ENCODE peak calls at places on chromosomes 12 and 14, in nine cellular contexts. Q is esophagus squamous epithelium, H is right lobe of liver, Z is IMR-90, L is upper lobe of left lung, M is K562, C is HCT116, I is prostate gland, E is gastrocnemius medialis. O is an unnamed sample. For H3K4me1, the result is how much of the 10 kb centered on the place peaks cover.

GRCh38 chr12:53624956-53625355 is 1.2 kb downstream of the ATF7 start:
- DNase-seq in Q (no peak), H (no peak), Z (no peak), L (no peak), M (peak), C (no peak), I (no peak), E (no peak), O (no peak)

GRCh38 chr12:10540776-10541205 is 35.1 kb downstream of the EIF2S3B start:
- DNase-seq in Q (no peak), H (no peak), Z (no peak), L (no peak), M (no peak), C (no peak), I (no peak), E (no peak), O (no peak)

GRCh38 chr14:25049559-25050493 is at the start of gene STXBP6:
- DNase-seq in Q (no peak), H (peak), Z (peak), L (peak), M (peak), C (no peak), I (peak), E (peak), O (peak)

GRCh38 chr14:103562135-103562384 is 397 bp downstream of the BAG5 start:
- DNase-seq in Q (no peak), H (no peak), Z (no peak), L (no peak), M (no peak), C (no peak), I (no peak), E (peak), O (no peak)

GRCh38 chr12:46965880-46966279 is 113.5 kb upstream of the PCED1B start:
- DNase-seq in Q (no peak), H (no peak), Z (no peak), L (no peak), M (no peak), C (no peak), I (no peak), E (peak), O (no peak)

GRCh38 chr12:94666158-94666557 is 15.8 kb upstream of the TMCC3 start:
- DNase-seq in Q (no peak), H (no peak), Z (no peak), L (no peak), M (no peak), C (no peak), I (no peak), E (no peak), O (no peak)

GRCh38 chr12:124005736-124006581 is 32.9 kb downstream of the ZNF664 start:
- DNase-seq in Q (no peak), H (no peak), Z (no peak), L (no peak), M (no peak), C (no peak), I (no peak), E (no peak), O (no peak)

GRCh38 chr12:83893101-83893500 is 1019.5 kb downstream of the SLC6A15 start:
- DNase-seq in Q (no peak), H (no peak), Z (no peak), L (no peak), M (no peak), C (no peak), I (no peak), E (no peak), O (no peak)

GRCh38 chr14:68168460-68169109 is 349.0 kb downstream of the RAD51B start:
- DNase-seq in Q (no peak), H (no peak), Z (no peak), L (no peak), M (no peak), C (no peak), I (no peak), E (no peak), O (no peak)

GRCh38 chr14:75298187-75298985 is 19.8 kb downstream of the FOS start:
- DNase-seq in Q (no peak), H (peak), Z (no peak), L (peak), M (no peak), C (no peak), I (no peak), E (peak), O (peak)

GRCh38 chr14:68792022-68792829 is 641 bp downstream of the ZFP36L1 start:
- DNase-seq in Q (no peak), H (peak), Z (no peak), L (peak), M (peak), C (no peak), I (no peak), E (no peak), O (peak)

GRCh38 chr12:21941522-21942376 is 523 bp upstream of the ABCC9 start:
- DNase-seq in Q (no peak), H (peak), Z (peak), L (peak), M (peak), C (no peak), I (no peak), E (peak), O (peak)

GRCh38 chr12:42422785-42423184 is 96.8 kb downstream of the PPHLN1 start:
- DNase-seq in Q (no peak), H (no peak), Z (no peak), L (no peak), M (no peak), C (no peak), I (no peak), E (no peak), O (no peak)

GRCh38 chr12:57149309-57149900 is 2.0 kb upstream of the LRP1-AS start:
- DNase-seq in Q (no peak), H (peak), Z (peak), L (no peak), M (no peak), C (no peak), I (no peak), E (peak), O (peak)

GRCh38 chr14:67668559-67668958 is 5.9 kb downstream of the VTI1B start:
- DNase-seq in Q (no peak), H (no peak), Z (no peak), L (no peak), M (no peak), C (no peak), I (no peak), E (no peak), O (no peak)

GRCh38 chr12:6303046-6303445 is 7.4 kb upstream of the PLEKHG6 start:
- DNase-seq in Q (no peak), H (no peak), Z (no peak), L (no peak), M (no peak), C (no peak), I (no peak), E (no peak), O (no peak)

GRCh38 chr14:39184628-39185255 is 9.7 kb downstream of the PNN start:
- DNase-seq in Q (no peak), H (no peak), Z (no peak), L (no peak), M (no peak), C (no peak), I (no peak), E (no peak), O (no peak)

GRCh38 chr12:124519741-124520140 is 47.7 kb downstream of the NCOR2 start:
- DNase-seq in Q (no peak), H (no peak), Z (no peak), L (no peak), M (no peak), C (no peak), I (no peak), E (no peak), O (no peak)

GRCh38 chr14:100747021-100747586 is 20.4 kb downstream of the DLK1 start:
- DNase-seq in Q (no peak), H (peak), Z (peak), L (no peak), M (no peak), C (peak), I (no peak), E (no peak), O (peak)

GRCh38 chr12:278046-278445 is 15.4 kb upstream of the SLC6A13 start:
- DNase-seq in Q (no peak), H (no peak), Z (no peak), L (no peak), M (no peak), C (no peak), I (no peak), E (no peak), O (no peak)

GRCh38 chr14:73180385-73180805 is 44.1 kb downstream of the PSEN1 start:
- DNase-seq in Q (no peak), H (no peak), Z (peak), L (no peak), M (no peak), C (no peak), I (no peak), E (no peak), O (no peak)

GRCh38 chr14:100858838-100859220 is 32.9 kb downstream of the MEG3 start:
- DNase-seq in Q (no peak), H (peak), Z (no peak), L (no peak), M (no peak), C (no peak), I (no peak), E (no peak), O (no peak)

GRCh38 chr14:39307815-39308214 is 74.1 kb downstream of the MIA2 start:
- DNase-seq in Q (no peak), H (no peak), Z (no peak), L (no peak), M (no peak), C (no peak), I (no peak), E (no peak), O (no peak)

GRCh38 chr12:107369679-107370078 is 276.3 kb upstream of the CRY1 start:
- DNase-seq in Q (no peak), H (no peak), Z (no peak), L (no peak), M (no peak), C (no peak), I (no peak), E (no peak), O (no peak)

GRCh38 chr14:72682188-72682587 is 211.7 kb downstream of the DPF3 start:
- DNase-seq in Q (no peak), H (no peak), Z (peak), L (no peak), M (no peak), C (no peak), I (no peak), E (no peak), O (no peak)

GRCh38 chr14:60922050-60922449 is 58.8 kb downstream of the TRMT5 start:
- DNase-seq in Q (no peak), H (no peak), Z (peak), L (no peak), M (no peak), C (no peak), I (no peak), E (no peak), O (no peak)

GRCh38 chr12:124152733-124153132 is 142.2 kb upstream of the RFLNA start:
- DNase-seq in Q (no peak), H (no peak), Z (no peak), L (no peak), M (no peak), C (no peak), I (no peak), E (no peak), O (no peak)

GRCh38 chr12:132560831-132561783 is 49.3 kb downstream of the LRCOL1 start:
- DNase-seq in Q (no peak), H (no peak), Z (peak), L (peak), M (peak), C (peak), I (peak), E (no peak), O (no peak)

GRCh38 chr12:4518106-4518728 is 20.5 kb upstream of the RAD51AP1 start:
- DNase-seq in Q (no peak), H (no peak), Z (peak), L (no peak), M (no peak), C (peak), I (no peak), E (no peak), O (no peak)

GRCh38 chr14:38042356-38042755 is 165.3 kb upstream of the SSTR1 start:
- DNase-seq in Q (no peak), H (no peak), Z (peak), L (no peak), M (no peak), C (peak), I (no peak), E (no peak), O (no peak)

GRCh38 chr14:53003776-53004175 is 52.9 kb upstream of the FERMT2 start:
- DNase-seq in Q (no peak), H (no peak), Z (no peak), L (no peak), M (no peak), C (no peak), I (no peak), E (no peak), O (no peak)

GRCh38 chr12:79452906-79453305 is 237.9 kb downstream of the PAWR start:
- DNase-seq in Q (no peak), H (no peak), Z (no peak), L (no peak), M (no peak), C (no peak), I (no peak), E (no peak), O (peak)

GRCh38 chr14:92954933-92955332 is 32.0 kb downstream of the CHGA start:
- DNase-seq in Q (no peak), H (no peak), Z (no peak), L (no peak), M (no peak), C (no peak), I (no peak), E (no peak), O (no peak)

DNA sequence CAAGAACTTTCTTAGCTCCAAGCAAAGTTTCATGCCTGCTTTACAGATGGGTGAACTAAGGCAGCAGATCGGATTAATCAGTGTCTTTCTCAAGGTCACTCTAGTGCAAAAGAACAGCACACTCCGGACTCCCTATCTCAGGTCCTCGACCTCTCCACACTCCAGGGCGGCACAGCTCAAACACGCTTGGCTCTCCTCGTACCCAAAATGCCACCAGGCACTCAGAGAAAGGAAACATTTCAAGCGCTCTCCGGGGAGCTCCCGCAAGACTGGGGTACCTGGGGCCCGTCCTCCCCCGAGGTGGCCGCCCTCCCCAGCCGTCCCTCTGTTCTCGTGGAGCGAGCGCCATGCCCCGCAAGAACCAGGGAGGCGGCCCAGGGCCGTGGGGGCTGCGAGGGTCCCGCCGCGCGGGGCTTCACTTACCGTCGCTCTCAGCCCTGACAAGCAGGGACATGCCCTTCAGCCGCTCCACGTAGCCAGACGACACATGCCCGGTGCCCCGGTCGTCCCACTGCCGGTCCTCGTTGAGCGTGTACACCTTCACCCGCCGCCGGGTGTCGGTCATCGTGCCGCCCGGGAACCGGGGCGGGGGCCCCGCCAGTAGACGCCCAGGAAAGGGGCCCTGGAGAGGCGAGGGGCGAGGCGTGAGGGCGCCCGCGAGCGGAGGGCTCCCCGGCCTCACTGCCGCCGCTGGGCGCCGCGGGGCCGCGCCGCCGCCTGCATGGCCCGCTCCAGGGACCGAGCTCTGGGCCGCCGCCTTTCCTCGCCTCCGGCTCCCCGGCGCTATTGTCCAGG is 830 bp downstream of the PPP4R3A start:
- DNase-seq in Q (no peak), H (peak), Z (no peak), L (no peak), M (peak), C (no peak), I (peak), E (peak), O (no peak)
- TF ChIP-seq POLR2A in Q (no peak), H (peak), Z (no peak), L (no peak), M (no peak), C (no peak), I (no peak), E (no peak), O (no peak)

DNA sequence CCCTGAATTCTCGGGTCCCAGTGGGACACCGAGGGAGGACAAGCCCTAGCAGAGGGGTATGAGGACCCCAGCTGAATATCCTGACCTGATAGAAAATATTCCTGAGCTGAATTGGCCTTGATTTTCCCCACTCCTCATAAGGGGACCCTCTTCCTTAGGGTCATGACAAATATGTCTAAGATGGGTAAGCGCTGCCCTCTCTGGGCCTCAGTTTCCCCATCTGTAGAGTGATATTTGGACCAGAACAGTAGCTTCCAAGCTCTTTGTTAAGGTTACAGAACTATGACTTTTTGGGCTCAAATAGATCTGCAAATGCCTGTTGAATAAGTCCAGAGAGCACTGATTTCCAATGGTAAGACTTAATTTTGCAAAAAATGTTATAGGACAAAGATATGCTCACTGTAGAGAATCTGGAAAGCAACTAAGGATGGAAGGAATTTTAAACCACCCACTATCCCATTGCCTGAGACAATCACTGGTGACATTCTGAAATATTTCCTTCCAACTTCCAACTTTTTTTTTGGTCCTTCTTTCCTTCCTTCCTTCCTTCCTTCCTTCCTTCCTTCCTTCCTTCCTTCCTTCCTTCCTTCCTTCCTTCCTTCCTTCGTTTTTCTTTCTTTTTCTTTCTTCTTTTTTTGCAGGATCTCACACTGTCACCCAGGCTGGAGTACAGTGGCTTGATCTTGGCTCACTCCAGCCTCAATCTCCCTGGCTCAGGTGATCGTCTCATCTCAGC is 32.0 kb downstream of the MYL2 start:
- DNase-seq in Q (no peak), H (no peak), Z (no peak), L (no peak), M (no peak), C (no peak), I (no peak), E (no peak), O (no peak)
- TF ChIP-seq CTCF in Q (no peak), H (no peak), Z (no peak), L (no peak), M (no peak), C (no peak), I (no peak), E (no peak), O (no peak)

DNA sequence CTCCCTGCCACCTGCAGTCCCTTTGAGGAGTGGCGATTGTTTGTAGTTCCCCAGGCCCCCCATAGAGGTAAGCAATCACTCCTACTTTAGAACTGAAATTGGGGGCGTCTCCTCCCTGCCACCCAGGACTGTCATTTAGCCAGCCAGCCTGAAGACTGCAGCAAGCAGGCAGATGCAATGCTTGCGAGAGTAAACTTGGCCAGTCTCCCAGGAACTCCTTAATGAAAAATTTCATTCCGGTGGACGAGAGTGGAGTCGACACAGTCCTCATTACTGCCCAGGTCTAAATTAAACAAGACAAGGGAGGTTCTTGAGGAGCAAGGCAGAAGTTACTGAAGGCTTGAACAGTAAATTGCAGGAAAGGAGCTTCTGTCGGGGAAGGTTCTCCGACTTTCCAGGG is 239.5 kb downstream of the SLC41A2 start:
- DNase-seq in Q (no peak), H (no peak), Z (peak), L (no peak), M (no peak), C (no peak), I (no peak), E (no peak), O (no peak)
- H3K4me1 ChIP-seq in Q (under half), H (under half), Z (under half), L (under half), M (under half), C (under half), I (under half), E (under half), O (under half)

DNA sequence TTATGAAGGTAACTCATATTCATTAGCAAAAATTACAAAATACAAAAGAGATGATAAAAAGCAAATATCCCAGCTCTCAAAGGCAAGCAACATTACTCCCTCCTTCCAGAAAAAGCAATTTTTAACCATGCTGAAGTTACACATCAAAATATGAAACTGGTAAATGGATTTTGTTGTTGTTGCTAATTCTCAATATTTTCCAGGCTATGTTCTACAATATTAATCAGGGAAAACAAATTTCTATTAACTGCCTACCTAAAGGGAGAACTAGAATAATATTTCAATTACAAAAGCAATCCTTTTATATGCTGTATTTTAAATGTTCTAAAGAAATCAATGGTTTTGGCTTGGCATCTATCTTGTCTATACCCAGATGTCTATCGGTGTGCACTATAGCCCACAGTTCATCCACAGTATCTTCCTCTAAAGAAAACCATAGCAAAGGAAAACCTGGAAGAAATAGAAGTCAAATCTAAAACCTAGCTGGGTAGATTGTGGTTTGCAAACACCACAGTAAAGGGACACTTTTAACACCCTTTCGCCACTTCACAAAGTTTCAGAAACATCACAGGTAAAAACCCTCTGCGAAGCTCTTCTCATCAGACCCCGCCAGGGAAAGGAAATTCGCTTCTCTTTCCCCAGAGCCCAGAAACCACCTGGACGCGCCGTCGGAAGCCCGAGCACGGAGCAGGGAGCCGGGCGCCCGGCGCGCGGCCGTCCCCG is 32.0 kb downstream of the TC2N start:
- DNase-seq in Q (no peak), H (no peak), Z (no peak), L (no peak), M (no peak), C (no peak), I (peak), E (no peak), O (no peak)
- TF ChIP-seq POLR2A in Q (no peak), H (no peak), Z (no peak), L (no peak), M (no peak), C (no peak), I (no peak), E (no peak), O (no peak)

O was measured in uterus.